ENCODE peak calls at places on chromosomes 3 and 15, in eight cellular contexts. I is mucosa of gallbladder; H is central memory CD4-positive, alpha-beta T cell; Q is HAP-1; M is kidney; T is dermis blood vessel endothelial cell; V is cardiac muscle cell; F is WTC11. W is an unnamed sample.

GRCh38 chr3:149547954-149548728 is 73.6 kb downstream of the TM4SF4 start:
- DNase-seq in I (peak), H (no peak), Q (no peak), M (no peak), T (no peak), V (peak), F (no peak), W (no peak)

GRCh38 chr15:51620647-51621046 is 1.9 kb downstream of the DMXL2 start:
- DNase-seq in I (no peak), H (no peak), Q (peak), M (no peak), T (no peak), V (no peak), F (no peak), W (peak)

GRCh38 chr3:69273895-69274294 is 112.0 kb downstream of the FRMD4B start:
- DNase-seq in I (no peak), H (no peak), Q (no peak), M (no peak), T (no peak), V (peak), F (no peak), W (no peak)

GRCh38 chr3:169841171-169841570 is 28.5 kb upstream of the LRRC34 start:
- DNase-seq in I (no peak), H (no peak), Q (no peak), M (no peak), T (no peak), V (peak), F (no peak), W (no peak)

GRCh38 chr3:105944721-105945120 is 75.9 kb upstream of the CBLB start:
- DNase-seq in I (no peak), H (no peak), Q (no peak), M (no peak), T (no peak), V (no peak), F (no peak), W (no peak)

GRCh38 chr3:182622241-182622545 is 171.1 kb upstream of the ATP11B start:
- DNase-seq in I (no peak), H (no peak), Q (no peak), M (no peak), T (no peak), V (no peak), F (no peak), W (no peak)

GRCh38 chr15:58135511-58136174 is 2.5 kb upstream of the AQP9 start:
- DNase-seq in I (no peak), H (no peak), Q (no peak), M (no peak), T (no peak), V (no peak), F (no peak), W (no peak)

GRCh38 chr3:149316427-149316826 is 17.0 kb downstream of the TM4SF18 start:
- DNase-seq in I (peak), H (no peak), Q (no peak), M (no peak), T (no peak), V (no peak), F (no peak), W (no peak)

GRCh38 chr15:96324900-96325299 is 5.6 kb upstream of the NR2F2 start:
- DNase-seq in I (no peak), H (no peak), Q (no peak), M (no peak), T (peak), V (no peak), F (no peak), W (no peak)

GRCh38 chr3:186209810-186210752 is 101.2 kb upstream of the ETV5 start:
- DNase-seq in I (peak), H (no peak), Q (peak), M (peak), T (no peak), V (peak), F (peak), W (peak)

GRCh38 chr3:127954642-127955041 is 39.6 kb downstream of the KBTBD12 start:
- DNase-seq in I (no peak), H (no peak), Q (no peak), M (peak), T (no peak), V (no peak), F (no peak), W (peak)

GRCh38 chr15:72511536-72511935 is 37.4 kb downstream of the ARIH1 start:
- DNase-seq in I (no peak), H (no peak), Q (no peak), M (no peak), T (no peak), V (no peak), F (no peak), W (no peak)

GRCh38 chr3:100155105-100155504 is 40.8 kb upstream of the FILIP1L start:
- DNase-seq in I (no peak), H (no peak), Q (no peak), M (no peak), T (no peak), V (no peak), F (no peak), W (no peak)

GRCh38 chr15:89830622-89831021 is 16.0 kb upstream of the ANPEP start:
- DNase-seq in I (no peak), H (no peak), Q (no peak), M (no peak), T (no peak), V (no peak), F (no peak), W (no peak)

GRCh38 chr15:96487245-96487644 is 156.7 kb downstream of the NR2F2 start:
- DNase-seq in I (no peak), H (no peak), Q (no peak), M (no peak), T (no peak), V (no peak), F (no peak), W (no peak)

GRCh38 chr3:29618395-29619291 is 337.8 kb downstream of the RBMS3 start:
- DNase-seq in I (peak), H (no peak), Q (no peak), M (no peak), T (no peak), V (peak), F (no peak), W (no peak)

GRCh38 chr3:16647668-16648067 is 42.4 kb upstream of the DAZL start:
- DNase-seq in I (no peak), H (no peak), Q (no peak), M (no peak), T (no peak), V (no peak), F (no peak), W (no peak)

GRCh38 chr3:10772230-10773161 is 43.5 kb upstream of the SLC6A11 start:
- DNase-seq in I (no peak), H (no peak), Q (no peak), M (no peak), T (peak), V (peak), F (peak), W (no peak)

GRCh38 chr15:94229591-94230365 is 1.6 kb upstream of the MCTP2 start:
- DNase-seq in I (no peak), H (peak), Q (no peak), M (no peak), T (no peak), V (no peak), F (no peak), W (no peak)

W was measured in cerebellar cortex.